ENCODE peak calls at places on chromosomes 13 and 19, in ten cellular contexts. A is HCT116, P is A549, I is endothelial cell of umbilical vein, D is GM12878, T is NB4, W is HepG2, H is K562, L is SK-N-SH, K is H1. X is an unnamed sample.

GRCh38 chr19:677601-678380 is 1.6 kb downstream of the FSTL3 start:
- DNase-seq in A (no peak), L (no peak), D (no peak), I (no peak), T (no peak), K (no peak), P (peak), H (no peak), W (no peak), X (no peak)

GRCh38 chr19:35733180-35734125 is 8.8 kb downstream of the IGFLR1 start:
- DNase-seq in I (no peak), T (no peak), L (no peak), K (no peak), D (no peak), P (no peak), W (no peak), A (no peak), H (no peak), X (no peak)

GRCh38 chr13:51674276-51674675 is 90.0 kb downstream of the WDFY2 start:
- DNase-seq in W (no peak), P (no peak), I (no peak), D (no peak), A (peak), T (no peak), H (no peak), K (no peak), L (no peak), X (peak)

GRCh38 chr13:91017031-91017668 is 330.3 kb upstream of the MIR17HG start:
- DNase-seq in T (peak), A (peak), P (peak), I (peak), L (peak), D (peak), K (peak), H (peak), W (no peak), X (peak)

GRCh38 chr13:53138369-53139036 is 109.9 kb downstream of the OLFM4 start:
- DNase-seq in D (no peak), H (no peak), P (no peak), K (no peak), T (no peak), L (no peak), I (no peak), A (no peak), W (no peak), X (no peak)

GRCh38 chr19:17292301-17293074 is 10.7 kb downstream of the ABHD8 start:
- DNase-seq in P (peak), A (peak), T (peak), H (peak), L (peak), D (peak), W (peak), I (peak), K (peak), X (peak)

GRCh38 chr19:42362891-42363440 is 27.1 kb downstream of the CNFN start:
- DNase-seq in T (no peak), D (no peak), A (no peak), I (no peak), P (no peak), H (no peak), K (no peak), L (no peak), W (no peak), X (no peak)

GRCh38 chr19:10139952-10140351 is 20.3 kb upstream of the EIF3G start:
- DNase-seq in L (no peak), A (no peak), D (no peak), P (no peak), W (no peak), H (no peak), T (no peak), K (no peak), I (no peak), X (no peak)

GRCh38 chr19:12603714-12604113 is 6.9 kb downstream of the ZNF490 start:
- DNase-seq in I (no peak), D (peak), H (no peak), K (no peak), A (no peak), P (no peak), L (no peak), T (no peak), W (no peak), X (no peak)

GRCh38 chr13:86665842-86666241 is 866.6 kb upstream of the SLITRK6 start:
- DNase-seq in P (no peak), H (no peak), I (no peak), A (no peak), W (no peak), K (no peak), L (no peak), D (no peak), T (no peak), X (no peak)

GRCh38 chr19:29477831-29478577 is 47.8 kb upstream of the VSTM2B start:
- DNase-seq in W (no peak), D (no peak), I (no peak), A (no peak), P (no peak), L (no peak), H (no peak), T (no peak), K (peak), X (no peak)

GRCh38 chr13:99009987-99010551 is 32.2 kb upstream of the DOCK9 start:
- DNase-seq in T (no peak), L (no peak), I (no peak), A (no peak), P (no peak), W (no peak), K (no peak), H (no peak), D (no peak), X (no peak)

GRCh38 chr19:5090780-5091575 is 122.1 kb downstream of the KDM4B start:
- DNase-seq in H (peak), D (no peak), W (no peak), L (peak), I (no peak), K (no peak), T (peak), P (no peak), A (no peak), X (no peak)

GRCh38 chr13:35471466-35472307 is 4.8 kb downstream of the MAB21L1 start:
- DNase-seq in W (no peak), H (no peak), A (no peak), P (no peak), K (no peak), D (no peak), T (no peak), I (no peak), L (no peak), X (peak)

GRCh38 chr13:28551498-28551895 is 56.6 kb upstream of the FLT1 start:
- DNase-seq in K (no peak), H (no peak), A (no peak), T (no peak), D (no peak), P (no peak), W (no peak), I (no peak), L (no peak), X (no peak)

GRCh38 chr13:28548468-28548867 is 53.5 kb upstream of the FLT1 start:
- DNase-seq in W (no peak), I (no peak), A (no peak), K (no peak), L (no peak), H (no peak), T (no peak), P (no peak), D (no peak), X (no peak)

GRCh38 chr13:28550721-28551497 is 56.0 kb upstream of the FLT1 start:
- DNase-seq in D (no peak), K (no peak), H (no peak), I (no peak), W (no peak), T (no peak), P (no peak), L (no peak), A (no peak), X (no peak)

GRCh38 chr13:28545583-28546333 is 50.8 kb upstream of the FLT1 start:
- DNase-seq in I (no peak), L (no peak), A (no peak), P (peak), W (no peak), D (no peak), K (no peak), H (no peak), T (no peak), X (no peak)

DNA sequence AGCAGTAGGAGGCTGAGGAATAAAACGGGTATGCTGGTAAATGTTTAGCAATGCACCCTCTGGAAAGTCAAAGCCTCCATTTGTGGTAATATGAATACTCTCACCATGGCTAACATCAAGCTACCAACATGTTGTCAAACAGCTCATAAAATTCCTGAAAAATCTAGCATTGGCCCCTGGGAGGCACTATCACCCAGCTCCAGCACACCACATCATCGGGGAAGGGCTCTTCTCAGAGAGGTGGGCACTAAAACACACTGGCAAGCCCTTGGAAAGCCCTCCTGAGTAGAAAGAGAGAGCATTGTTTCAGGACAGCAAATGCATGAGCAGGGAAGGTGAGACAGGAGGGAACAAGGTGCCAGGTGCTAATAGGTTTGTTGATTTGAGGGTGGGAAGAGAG is 53.9 kb upstream of the FLT1 start:
- DNase-seq in A (no peak), P (no peak), D (no peak), W (no peak), L (no peak), H (no peak), K (no peak), T (no peak), I (no peak), X (no peak)
- TF ChIP-seq MAX in A (no peak), P (no peak), D (no peak), W (no peak), L (no peak), H (no peak), K (no peak), T (no peak), I (no peak), X (no peak)

DNA sequence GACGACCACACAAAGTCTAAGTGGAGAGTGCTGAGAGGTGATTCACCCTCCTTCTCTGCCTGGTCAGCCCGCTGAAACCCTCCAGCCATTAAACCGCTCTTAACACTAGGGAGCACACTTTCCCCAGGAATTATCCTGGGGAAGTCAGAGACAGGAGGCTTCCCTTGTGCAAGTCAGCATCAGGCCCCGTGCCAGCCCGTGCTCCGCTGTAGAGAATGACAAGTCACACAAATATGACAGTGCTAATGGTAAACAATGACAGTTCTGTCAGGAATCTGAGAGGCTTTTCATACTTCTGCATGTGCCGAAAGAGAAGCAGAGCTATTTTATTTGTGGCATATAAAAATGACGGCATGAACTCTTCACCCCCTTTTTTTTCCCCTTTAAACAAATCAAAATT is 816.9 kb upstream of the SLC10A2 start:
- DNase-seq in I (peak), H (no peak), K (peak), L (peak), T (peak), D (no peak), A (peak), W (peak), P (peak), X (peak)
- TF ChIP-seq MAX in I (no peak), H (no peak), K (no peak), L (no peak), T (no peak), D (no peak), A (peak), W (no peak), P (no peak), X (no peak)

GRCh38 chr13:79658333-79658975 is 177.5 kb downstream of the NDFIP2 start:
- DNase-seq in H (no peak), A (no peak), K (no peak), W (no peak), P (no peak), T (no peak), D (no peak), L (peak), I (no peak), X (no peak)
- TF ChIP-seq MAX in H (no peak), A (no peak), K (no peak), W (no peak), P (no peak), T (no peak), D (no peak), L (no peak), I (no peak), X (no peak)

GRCh38 chr13:113273856-113274590 is 23.0 kb upstream of the LAMP1 start:
- DNase-seq in H (peak), A (no peak), I (no peak), W (no peak), P (no peak), D (no peak), K (no peak), L (no peak), T (peak), X (no peak)
- TF ChIP-seq MAX in H (no peak), A (no peak), I (no peak), W (no peak), P (no peak), D (no peak), K (no peak), L (no peak), T (no peak), X (no peak)